ENCODE peak calls at places on chromosomes 11 and 22, in five cellular contexts. U, H, Q, Z and O are unnamed samples.
A peak's percentile ranks its signal among the peaks of the same experiment; 100 is the strongest.

GRCh38 chr11:33553486-33553885 is 147.1 kb downstream of the C11orf91 start:
- DNase-seq in U (no peak), H (no peak), Q (no peak), Z (no peak), O (no peak)

GRCh38 chr22:33866521-33866920 is 53.8 kb downstream of the LARGE1 start:
- DNase-seq in U (no peak), H (no peak), Q (no peak), Z (no peak), O (no peak)

GRCh38 chr11:111388842-111389241 is 9.8 kb upstream of the POU2AF1 start:
- DNase-seq in U (no peak), H (no peak), Q (no peak), Z (no peak), O (no peak)

GRCh38 chr11:29129850-29130249 is 887.0 kb downstream of the KCNA4 start:
- DNase-seq in U (no peak), H (no peak), Q (no peak), Z (no peak), O (peak; percentile 27)

GRCh38 chr11:72969894-72970335 is 155.7 kb downstream of the ATG16L2 start:
- DNase-seq in U (no peak), H (no peak), Q (no peak), Z (peak; percentile 82), O (no peak)

GRCh38 chr22:38867496-38868285 is 4.3 kb downstream of the CBX6 start:
- DNase-seq in U (no peak), H (no peak), Q (no peak), Z (no peak), O (no peak)

GRCh38 chr11:124643605-124644425 is 21.2 kb downstream of the TBRG1 start:
- DNase-seq in U (no peak), H (peak; percentile 52), Q (no peak), Z (no peak), O (no peak)

GRCh38 chr22:36067237-36067558 is 38.6 kb upstream of the RBFOX2 start:
- DNase-seq in U (no peak), H (no peak), Q (no peak), Z (no peak), O (no peak)

GRCh38 chr11:132623496-132623895 is 908.8 kb downstream of the OPCML start:
- DNase-seq in U (no peak), H (no peak), Q (no peak), Z (no peak), O (no peak)

GRCh38 chr11:15901790-15902189 is 454.6 kb downstream of the SOX6 start:
- DNase-seq in U (no peak), H (no peak), Q (peak; percentile 35), Z (no peak), O (no peak)

GRCh38 chr22:11613898-11614755 is 3913.9 kb upstream of the OR11H1 start:
- DNase-seq in U (no peak), H (no peak), Q (no peak), Z (no peak), O (no peak)

GRCh38 chr11:118922745-118923627 is 2.7 kb downstream of the BCL9L start:
- DNase-seq in U (peak; percentile 45), H (no peak), Q (no peak), Z (no peak), O (no peak)

GRCh38 chr11:73519266-73519665 is 78.6 kb downstream of the FAM168A start:
- DNase-seq in U (no peak), H (no peak), Q (no peak), Z (no peak), O (no peak)

GRCh38 chr11:93732237-93732892 is 8.9 kb downstream of the TAF1D start:
- DNase-seq in U (no peak), H (no peak), Q (no peak), Z (no peak), O (no peak)

GRCh38 chr11:91397134-91397468 is 827.5 kb upstream of the FAT3 start:
- DNase-seq in U (no peak), H (no peak), Q (no peak), Z (no peak), O (no peak)

GRCh38 chr22:45459235-45459634 is 43.4 kb upstream of the FBLN1 start:
- DNase-seq in U (no peak), H (no peak), Q (no peak), Z (no peak), O (no peak)

GRCh38 chr11:20374746-20375305 is 11.3 kb downstream of the HTATIP2 start:
- DNase-seq in U (no peak), H (no peak), Q (no peak), Z (no peak), O (no peak)

GRCh38 chr22:49825944-49826602 is 1.6 kb downstream of the BRD1 start:
- DNase-seq in U (no peak), H (no peak), Q (peak; percentile 38), Z (no peak), O (no peak)

GRCh38 chr11:36385121-36385530 is 89.0 kb downstream of the PRR5L start:
- DNase-seq in U (no peak), H (no peak), Q (no peak), Z (no peak), O (no peak)

GRCh38 chr11:23959466-23959865 is 537.4 kb upstream of the LUZP2 start:
- DNase-seq in U (no peak), H (no peak), Q (no peak), Z (no peak), O (no peak)

GRCh38 chr11:9396310-9396709 is 11.9 kb downstream of the IPO7 start:
- DNase-seq in U (no peak), H (no peak), Q (no peak), Z (no peak), O (no peak)

GRCh38 chr22:20645954-20646353 is 128.0 kb upstream of the SERPIND1 start:
- DNase-seq in U (no peak), H (no peak), Q (no peak), Z (no peak), O (no peak)

GRCh38 chr11:133545199-133545709 is 13.0 kb upstream of the OPCML start:
- DNase-seq in U (no peak), H (no peak), Q (no peak), Z (peak; percentile 63), O (no peak)

GRCh38 chr11:115630109-115630700 is 126.0 kb upstream of the CADM1 start:
- DNase-seq in U (no peak), H (no peak), Q (no peak), Z (no peak), O (no peak)

GRCh38 chr11:117187799-117188481 is 9.4 kb downstream of the SIDT2 start:
- DNase-seq in U (no peak), H (no peak), Q (no peak), Z (no peak), O (no peak)

GRCh38 chr11:61539958-61540357 is 31.4 kb downstream of the LRRC10B start:
- DNase-seq in U (no peak), H (no peak), Q (no peak), Z (no peak), O (no peak)

GRCh38 chr11:86582898-86583297 is 89.5 kb downstream of the ME3 start:
- DNase-seq in U (no peak), H (no peak), Q (no peak), Z (no peak), O (no peak)

GRCh38 chr11:104154296-104154695 is 9.7 kb downstream of the PDGFD start:
- DNase-seq in U (no peak), H (no peak), Q (no peak), Z (no peak), O (no peak)

GRCh38 chr11:117200813-117201515 is 1.8 kb downstream of the TAGLN start:
- DNase-seq in U (no peak), H (no peak), Q (no peak), Z (no peak), O (no peak)

GRCh38 chr11:131880279-131880678 is 509.9 kb downstream of the NTM start:
- DNase-seq in U (no peak), H (no peak), Q (no peak), Z (no peak), O (no peak)

GRCh38 chr11:4983851-4984250 is 10.8 kb upstream of the OR51L1 start:
- DNase-seq in U (no peak), H (no peak), Q (no peak), Z (no peak), O (no peak)

DNA sequence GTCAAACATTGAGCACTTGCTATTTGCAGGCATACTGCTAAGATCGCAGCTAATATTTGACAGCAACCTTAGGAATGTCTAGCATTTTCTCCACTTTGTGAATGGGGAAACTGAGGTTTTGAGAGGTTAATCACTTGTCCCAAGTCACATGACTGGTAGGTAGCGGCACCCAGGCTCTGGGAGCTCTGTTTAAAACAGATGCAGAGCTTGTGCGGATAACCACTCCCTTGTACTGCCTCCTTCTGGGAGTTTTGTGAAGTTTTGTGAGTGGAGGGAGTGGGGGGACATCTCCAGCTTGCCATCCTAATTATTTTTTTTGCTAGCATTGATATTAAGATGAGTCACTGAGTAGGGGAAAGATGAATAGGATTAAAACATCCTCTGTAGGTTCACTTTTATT is 134.7 kb downstream of the GRIK4 start:
- DNase-seq in U (no peak), H (peak; percentile 35), Q (no peak), Z (no peak), O (no peak)
- TF ChIP-seq HDAC2 in U (no peak), H (no peak), Q (no peak), Z (no peak), O (no peak)

GRCh38 chr11:70270104-70270876 is at the start of gene PPFIA1:
- DNase-seq in U (peak; percentile 98), H (peak; percentile 99), Q (peak; percentile 90), Z (peak; percentile 67), O (peak; percentile 93)

GRCh38 chr11:70268526-70268925 is 2.0 kb upstream of the PPFIA1 start:
- DNase-seq in U (no peak), H (no peak), Q (no peak), Z (no peak), O (no peak)

GRCh38 chr11:70272009-70272408 is 1.5 kb downstream of the PPFIA1 start:
- DNase-seq in U (no peak), H (no peak), Q (no peak), Z (no peak), O (no peak)

GRCh38 chr11:70271635-70271953 is 1.1 kb downstream of the PPFIA1 start:
- DNase-seq in U (no peak), H (no peak), Q (no peak), Z (no peak), O (no peak)

GRCh38 chr11:70270877-70271634 is 566 bp downstream of the PPFIA1 start:
- DNase-seq in U (peak; percentile 68), H (peak; percentile 78), Q (peak; percentile 37), Z (no peak), O (peak; percentile 58)
- TF ChIP-seq HDAC2 in U (no peak), H (no peak), Q (no peak), Z (no peak), O (no peak)

GRCh38 chr22:19290400-19291217 is 910 bp downstream of the CLTCL1 start:
- DNase-seq in U (no peak), H (peak; percentile 69), Q (peak; percentile 10), Z (no peak), O (no peak)

GRCh38 chr22:19289475-19290161 is 1.9 kb downstream of the CLTCL1 start:
- DNase-seq in U (no peak), H (peak; percentile 43), Q (no peak), Z (no peak), O (no peak)

GRCh38 chr22:19291580-19292261 is at the start of gene CLTCL1:
- DNase-seq in U (peak; percentile 92), H (peak; percentile 100), Q (peak; percentile 46), Z (peak; percentile 21), O (peak; percentile 70)

GRCh38 chr22:19291218-19291579 is 320 bp downstream of the CLTCL1 start:
- DNase-seq in U (peak; percentile 66), H (peak; percentile 89), Q (no peak), Z (no peak), O (no peak)

GRCh38 chr22:19292262-19293230 is 1.0 kb upstream of the CLTCL1 start:
- DNase-seq in U (no peak), H (peak; percentile 44), Q (no peak), Z (no peak), O (no peak)
- TF ChIP-seq HDAC2 in U (no peak), H (peak; percentile 56), Q (no peak), Z (no peak), O (no peak)

GRCh38 chr22:41574847-41575381 is 14.1 kb downstream of the CSDC2 start:
- DNase-seq in U (no peak), H (no peak), Q (no peak), Z (no peak), O (no peak)
- TF ChIP-seq HDAC2 in U (no peak), H (no peak), Q (no peak), Z (no peak), O (no peak)